ENCODE peak calls at places on chromosomes 11 and 22, in seven cellular contexts. T is IMR-90, O is stomach, Z is prostate gland, N is K562, H is transverse colon, R is A549. Y is an unnamed sample.

GRCh38 chr11:37512156-37512780 is 914.2 kb upstream of the RAG2 start:
- DNase-seq in H (no peak), N (no peak), Z (no peak), O (no peak), R (no peak), T (no peak), Y (no peak)

GRCh38 chr11:70028147-70028855 is 49.8 kb upstream of the ANO1 start:
- DNase-seq in Z (no peak), N (no peak), T (no peak), R (no peak), H (no peak), O (no peak), Y (no peak)

GRCh38 chr11:1126935-1127663 is 30.7 kb upstream of the MUC5AC start:
- DNase-seq in N (no peak), H (no peak), T (no peak), R (no peak), Z (no peak), O (peak), Y (no peak)

GRCh38 chr11:60570970-60571369 is 55.8 kb downstream of the MS4A13 start:
- DNase-seq in R (no peak), N (no peak), H (no peak), O (no peak), T (no peak), Z (no peak), Y (no peak)

GRCh38 chr11:72556433-72556832 is 117.8 kb downstream of the PDE2A start:
- DNase-seq in H (no peak), Z (no peak), N (no peak), R (no peak), T (no peak), O (no peak), Y (no peak)

GRCh38 chr11:12840871-12841516 is 166.8 kb downstream of the TEAD1 start:
- DNase-seq in Z (no peak), N (no peak), H (no peak), T (peak), R (no peak), O (no peak), Y (no peak)

GRCh38 chr11:8149726-8150125 is 19.1 kb downstream of the RIC3 start:
- DNase-seq in O (no peak), T (no peak), H (no peak), R (no peak), Z (no peak), N (no peak), Y (no peak)

GRCh38 chr11:124763156-124763947 is 1.3 kb upstream of the ESAM start:
- DNase-seq in R (peak), H (peak), N (peak), Z (peak), T (peak), O (peak), Y (peak)

GRCh38 chr11:121253951-121254350 is 38.6 kb upstream of the SC5D start:
- DNase-seq in Z (no peak), T (no peak), H (no peak), O (no peak), N (no peak), R (no peak), Y (no peak)

GRCh38 chr11:125401746-125402145 is 94.3 kb downstream of the FEZ1 start:
- DNase-seq in N (no peak), H (no peak), T (peak), R (no peak), O (no peak), Z (no peak), Y (no peak)

GRCh38 chr11:99988105-99988907 is 698.8 kb upstream of the ARHGAP42 start:
- DNase-seq in Z (no peak), T (no peak), H (no peak), O (no peak), N (no peak), R (no peak), Y (no peak)

GRCh38 chr11:15926071-15926470 is 430.3 kb downstream of the SOX6 start:
- DNase-seq in R (no peak), N (no peak), Z (no peak), T (no peak), H (no peak), O (no peak), Y (no peak)

GRCh38 chr22:33013531-33014162 is 44.5 kb downstream of the SYN3 start:
- DNase-seq in T (no peak), R (no peak), Z (no peak), N (no peak), H (no peak), O (no peak), Y (no peak)

GRCh38 chr11:94400839-94401772 is at the start of gene GPR83:
- DNase-seq in O (no peak), R (peak), N (no peak), H (no peak), Z (no peak), T (peak), Y (peak)

GRCh38 chr11:83845797-83846196 is 559.6 kb upstream of the CCDC90B start:
- DNase-seq in T (no peak), O (no peak), N (no peak), H (no peak), Z (no peak), R (no peak), Y (no peak)

GRCh38 chr22:49502126-49502826 is 325.4 kb downstream of the BRD1 start:
- DNase-seq in O (no peak), H (no peak), R (peak), N (no peak), T (no peak), Z (no peak), Y (no peak)
- TF ChIP-seq POLR2A in O (no peak), H (no peak), R (no peak), N (no peak), T (no peak), Z (no peak), Y (no peak)

DNA sequence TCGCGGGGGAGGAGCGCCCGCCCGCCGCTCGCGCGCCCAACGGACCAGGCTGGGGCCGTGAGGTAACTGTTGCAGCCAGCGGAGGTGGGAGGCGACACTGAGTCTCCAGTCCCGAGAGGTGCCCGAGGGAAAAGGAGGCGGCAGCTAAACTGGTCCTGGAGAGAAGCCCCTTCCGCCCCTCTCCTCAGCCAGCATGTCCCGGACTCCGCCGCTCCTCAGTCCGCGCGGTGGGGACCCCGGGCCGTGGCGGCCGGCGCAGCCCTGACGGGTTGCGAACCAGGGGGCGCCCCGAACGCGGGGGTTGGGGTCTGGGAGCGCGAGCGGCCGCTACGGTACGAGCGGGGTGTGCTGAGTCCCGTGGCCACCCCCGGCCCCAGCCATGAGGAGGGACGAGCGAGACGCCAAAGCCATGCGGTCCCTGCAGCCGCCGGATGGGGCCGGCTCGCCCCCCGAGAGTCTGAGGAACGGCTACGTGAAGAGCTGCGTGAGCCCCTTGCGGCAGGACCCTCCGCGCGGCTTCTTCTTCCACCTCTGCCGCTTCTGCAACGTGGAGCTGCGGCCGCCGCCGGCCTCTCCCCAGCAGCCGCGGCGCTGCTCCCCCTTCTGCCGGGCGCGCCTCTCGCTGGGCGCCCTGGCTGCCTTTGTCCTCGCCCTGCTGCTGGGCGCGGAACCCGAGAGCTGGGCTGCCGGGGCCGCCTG is at the start of gene PDE3B:
- DNase-seq in N (peak), T (peak), Z (peak), H (peak), O (peak), R (peak), Y (peak)
- TF ChIP-seq POLR2A in N (peak), T (no peak), Z (peak), H (peak), O (no peak), R (peak), Y (peak)

DNA sequence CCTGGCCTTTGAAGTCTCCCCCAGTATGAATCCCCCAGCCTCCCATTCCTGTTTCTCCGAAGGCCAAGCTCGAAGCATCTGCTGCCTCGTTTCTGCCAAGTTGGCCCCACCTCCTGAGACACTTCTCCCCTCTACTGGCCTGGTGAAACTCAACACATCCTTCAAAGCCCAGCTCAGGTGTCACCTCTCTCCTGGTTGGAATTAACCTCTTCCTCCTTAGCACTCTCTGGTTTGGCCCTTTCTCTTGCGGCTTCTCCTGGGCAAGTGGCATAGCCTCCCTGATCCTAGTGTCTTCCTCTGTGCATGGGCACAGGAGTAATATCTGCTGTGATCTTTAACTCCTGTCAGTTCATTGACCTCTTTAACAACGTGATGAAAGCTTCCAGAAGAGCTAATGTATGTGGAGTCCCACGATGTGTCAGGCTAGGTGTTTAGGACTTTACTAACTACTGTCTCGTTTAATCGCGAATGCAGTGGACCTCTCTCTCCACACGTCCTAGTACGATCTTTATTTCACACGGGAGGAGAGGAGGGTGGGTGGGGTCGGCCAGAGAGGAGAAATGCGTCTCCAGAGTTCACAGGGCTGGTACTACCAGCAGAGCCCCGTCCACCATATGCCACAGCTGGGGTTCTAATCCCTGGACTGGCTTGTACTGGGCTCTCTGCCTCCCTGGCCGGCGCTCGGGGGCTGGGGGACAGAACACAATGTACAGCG is 824 bp upstream of the PTPRJ start:
- DNase-seq in H (no peak), O (no peak), N (no peak), Z (no peak), T (no peak), R (peak), Y (peak)
- TF ChIP-seq POLR2A in H (no peak), O (no peak), N (no peak), Z (no peak), T (no peak), R (peak), Y (no peak)

DNA sequence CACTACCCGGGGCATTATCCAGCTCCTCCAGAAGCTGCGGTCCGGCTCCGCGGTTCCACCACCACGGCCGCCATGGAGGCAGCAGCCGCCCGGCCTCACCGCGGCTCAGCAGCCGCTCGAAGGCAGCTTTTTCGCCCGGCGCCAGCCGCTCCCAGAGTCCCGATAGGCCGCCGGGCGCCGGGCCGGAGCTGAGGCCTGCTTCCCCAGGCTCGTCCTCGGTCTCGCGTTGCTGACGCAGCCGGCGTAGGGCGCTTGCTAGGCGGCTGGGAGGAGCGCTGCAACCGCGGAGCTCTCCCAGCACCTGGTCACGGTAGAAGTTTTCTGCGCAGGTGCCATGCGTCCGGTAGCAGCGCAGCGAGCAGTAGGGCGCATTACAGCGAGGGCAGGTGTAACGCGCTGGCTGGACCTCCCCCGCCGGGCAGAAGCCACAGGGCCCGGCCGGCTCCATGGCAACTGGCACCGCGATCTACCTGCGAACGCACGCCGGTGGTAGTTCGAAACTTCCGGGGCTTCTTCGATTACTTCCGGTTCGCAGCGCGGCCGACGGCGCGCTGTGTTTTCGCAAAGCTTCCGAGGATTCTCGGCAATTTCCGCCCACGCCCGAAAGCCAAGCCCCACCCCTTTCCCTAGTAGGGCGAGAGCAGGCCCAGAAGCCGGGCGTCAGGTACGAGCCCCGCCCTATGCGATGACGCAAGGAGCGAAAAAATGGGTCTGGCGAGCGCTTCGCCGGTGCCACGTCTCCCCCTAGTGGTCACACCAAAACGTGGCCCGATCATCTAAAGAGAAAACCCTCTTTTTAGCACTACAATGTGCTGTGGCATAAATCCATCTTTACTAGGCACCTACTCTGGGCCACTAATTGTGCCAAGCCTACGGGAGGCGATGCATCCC is at the start of gene ZNHIT2:
- DNase-seq in H (peak), T (peak), R (peak), O (peak), N (peak), Z (peak), Y (peak)
- TF ChIP-seq POLR2A in H (peak), T (peak), R (peak), O (peak), N (peak), Z (peak), Y (peak)

DNA sequence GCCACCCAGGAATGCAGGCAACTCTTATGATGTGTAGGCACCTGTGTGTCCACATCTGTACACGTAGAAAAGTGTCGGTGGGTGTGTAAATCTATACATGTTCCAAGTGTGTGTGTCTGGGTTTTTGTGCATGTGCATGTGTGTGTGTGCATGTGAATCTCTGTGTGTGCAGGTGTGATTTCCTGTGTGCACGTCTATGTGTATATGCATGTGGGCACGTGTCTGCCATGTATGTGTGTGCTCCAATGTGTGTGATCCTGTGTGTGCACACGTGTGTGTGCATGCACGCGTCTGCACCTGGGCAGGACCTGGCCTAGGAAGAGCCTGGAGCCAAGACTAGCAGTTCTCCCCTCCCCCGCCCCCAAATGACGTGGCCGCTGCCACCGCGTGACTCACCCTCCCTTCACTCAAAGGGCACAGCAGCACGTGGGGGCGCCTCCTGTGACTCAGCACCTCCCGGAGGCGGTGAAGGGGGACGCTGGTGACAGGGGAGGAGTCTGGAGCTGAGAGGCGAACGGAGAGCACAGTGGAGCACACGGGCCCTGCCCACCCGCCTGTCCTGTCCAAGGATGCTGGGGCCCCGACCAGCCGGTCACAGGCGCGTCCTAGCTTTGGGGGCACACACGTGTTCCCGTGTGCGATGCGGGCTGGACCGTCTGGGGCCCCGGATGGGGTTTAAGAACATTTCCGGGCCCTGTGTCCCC is 10.1 kb downstream of the PIM3 start:
- DNase-seq in R (peak), Z (peak), T (peak), H (peak), N (peak), O (peak), Y (peak)
- TF ChIP-seq POLR2A in R (peak), Z (peak), T (peak), H (peak), N (peak), O (peak), Y (peak)

Y was measured in erythroblast.